ENCODE peak calls at places on chromosomes 12 and 14, in nine cellular contexts. One of them, this sample, is unnamed.

GRCh38 chr14:83757896-83758295 is 1772.0 kb upstream of the FLRT2 start:
- DNase-seq in left cardiac atrium: no peak
- DNase-seq in Calu3: no peak
- DNase-seq in cardiac muscle cell: peak
- DNase-seq in thoracic aorta: no peak
- DNase-seq in CD8-positive, alpha-beta memory T cell: no peak
- DNase-seq in lung: no peak
- DNase-seq in T-cell: no peak
- DNase-seq in right cardiac atrium: no peak
- DNase-seq in this sample: no peak

GRCh38 chr14:47948981-47949380 is 273.6 kb upstream of the MDGA2 start:
- DNase-seq in left cardiac atrium: no peak
- DNase-seq in Calu3: no peak
- DNase-seq in cardiac muscle cell: no peak
- DNase-seq in thoracic aorta: no peak
- DNase-seq in CD8-positive, alpha-beta memory T cell: no peak
- DNase-seq in lung: no peak
- DNase-seq in T-cell: no peak
- DNase-seq in right cardiac atrium: no peak
- DNase-seq in this sample: no peak

GRCh38 chr12:93080452-93080851 is 151.4 kb upstream of the EEA1 start:
- DNase-seq in left cardiac atrium: no peak
- DNase-seq in Calu3: no peak
- DNase-seq in cardiac muscle cell: no peak
- DNase-seq in thoracic aorta: no peak
- DNase-seq in CD8-positive, alpha-beta memory T cell: no peak
- DNase-seq in lung: no peak
- DNase-seq in T-cell: no peak
- DNase-seq in right cardiac atrium: no peak
- DNase-seq in this sample: no peak

GRCh38 chr14:61911534-61911933 is 149.3 kb downstream of the SNAPC1 start:
- DNase-seq in left cardiac atrium: no peak
- DNase-seq in Calu3: no peak
- DNase-seq in cardiac muscle cell: no peak
- DNase-seq in thoracic aorta: no peak
- DNase-seq in CD8-positive, alpha-beta memory T cell: no peak
- DNase-seq in lung: no peak
- DNase-seq in T-cell: peak
- DNase-seq in right cardiac atrium: no peak
- DNase-seq in this sample: no peak

GRCh38 chr14:50476134-50476533 is 56.2 kb downstream of the MAP4K5 start:
- DNase-seq in left cardiac atrium: no peak
- DNase-seq in Calu3: no peak
- DNase-seq in cardiac muscle cell: no peak
- DNase-seq in thoracic aorta: no peak
- DNase-seq in CD8-positive, alpha-beta memory T cell: no peak
- DNase-seq in lung: no peak
- DNase-seq in T-cell: no peak
- DNase-seq in right cardiac atrium: no peak
- DNase-seq in this sample: no peak

GRCh38 chr14:40371011-40371410 is 938.8 kb upstream of the FBXO33 start:
- DNase-seq in left cardiac atrium: no peak
- DNase-seq in Calu3: no peak
- DNase-seq in cardiac muscle cell: no peak
- DNase-seq in thoracic aorta: no peak
- DNase-seq in CD8-positive, alpha-beta memory T cell: no peak
- DNase-seq in lung: no peak
- DNase-seq in T-cell: no peak
- DNase-seq in right cardiac atrium: no peak
- DNase-seq in this sample: no peak

GRCh38 chr14:91284791-91285548 is 40.5 kb upstream of the GPR68 start:
- DNase-seq in left cardiac atrium: no peak
- DNase-seq in Calu3: no peak
- DNase-seq in cardiac muscle cell: no peak
- DNase-seq in thoracic aorta: no peak
- DNase-seq in CD8-positive, alpha-beta memory T cell: no peak
- DNase-seq in lung: no peak
- DNase-seq in T-cell: no peak
- DNase-seq in right cardiac atrium: no peak
- DNase-seq in this sample: no peak

GRCh38 chr14:90785474-90785873 is 30.8 kb downstream of the TTC7B start:
- DNase-seq in left cardiac atrium: peak
- DNase-seq in Calu3: no peak
- DNase-seq in cardiac muscle cell: peak
- DNase-seq in thoracic aorta: no peak
- DNase-seq in CD8-positive, alpha-beta memory T cell: no peak
- DNase-seq in lung: peak
- DNase-seq in T-cell: no peak
- DNase-seq in right cardiac atrium: peak
- DNase-seq in this sample: peak

GRCh38 chr12:125331342-125332052 is 266.3 kb downstream of the AACS start:
- DNase-seq in left cardiac atrium: no peak
- DNase-seq in Calu3: no peak
- DNase-seq in cardiac muscle cell: peak
- DNase-seq in thoracic aorta: no peak
- DNase-seq in CD8-positive, alpha-beta memory T cell: no peak
- DNase-seq in lung: no peak
- DNase-seq in T-cell: no peak
- DNase-seq in right cardiac atrium: no peak
- DNase-seq in this sample: no peak

GRCh38 chr12:44835641-44836379 is 40.3 kb downstream of the NELL2 start:
- DNase-seq in left cardiac atrium: no peak
- DNase-seq in Calu3: no peak
- DNase-seq in cardiac muscle cell: no peak
- DNase-seq in thoracic aorta: no peak
- DNase-seq in CD8-positive, alpha-beta memory T cell: no peak
- DNase-seq in lung: no peak
- DNase-seq in T-cell: no peak
- DNase-seq in right cardiac atrium: no peak
- DNase-seq in this sample: no peak

GRCh38 chr12:74334770-74335169 is 202.9 kb upstream of the ATXN7L3B start:
- DNase-seq in left cardiac atrium: no peak
- DNase-seq in Calu3: no peak
- DNase-seq in cardiac muscle cell: peak
- DNase-seq in thoracic aorta: no peak
- DNase-seq in CD8-positive, alpha-beta memory T cell: no peak
- DNase-seq in lung: no peak
- DNase-seq in T-cell: no peak
- DNase-seq in right cardiac atrium: no peak
- DNase-seq in this sample: no peak

GRCh38 chr14:77208266-77208978 is 26.8 kb downstream of the TMEM63C start:
- DNase-seq in left cardiac atrium: peak
- DNase-seq in Calu3: peak
- DNase-seq in cardiac muscle cell: peak
- DNase-seq in thoracic aorta: no peak
- DNase-seq in CD8-positive, alpha-beta memory T cell: peak
- DNase-seq in lung: peak
- DNase-seq in T-cell: peak
- DNase-seq in right cardiac atrium: peak
- DNase-seq in this sample: peak

GRCh38 chr14:32010561-32011188 is 66.4 kb upstream of the ARHGAP5 start:
- DNase-seq in left cardiac atrium: no peak
- DNase-seq in Calu3: no peak
- DNase-seq in cardiac muscle cell: peak
- DNase-seq in thoracic aorta: no peak
- DNase-seq in CD8-positive, alpha-beta memory T cell: no peak
- DNase-seq in lung: no peak
- DNase-seq in T-cell: no peak
- DNase-seq in right cardiac atrium: no peak
- DNase-seq in this sample: no peak

GRCh38 chr14:68603682-68604360 is 189.0 kb downstream of the ZFP36L1 start:
- DNase-seq in left cardiac atrium: no peak
- DNase-seq in Calu3: no peak
- DNase-seq in cardiac muscle cell: no peak
- DNase-seq in thoracic aorta: no peak
- DNase-seq in CD8-positive, alpha-beta memory T cell: no peak
- DNase-seq in lung: no peak
- DNase-seq in T-cell: no peak
- DNase-seq in right cardiac atrium: peak
- DNase-seq in this sample: no peak

GRCh38 chr14:41950428-41950827 is 343.8 kb downstream of the LRFN5 start:
- DNase-seq in left cardiac atrium: no peak
- DNase-seq in Calu3: no peak
- DNase-seq in cardiac muscle cell: no peak
- DNase-seq in thoracic aorta: no peak
- DNase-seq in CD8-positive, alpha-beta memory T cell: no peak
- DNase-seq in lung: no peak
- DNase-seq in T-cell: no peak
- DNase-seq in right cardiac atrium: no peak
- DNase-seq in this sample: no peak

GRCh38 chr12:91094036-91094660 is 17.1 kb downstream of the LUM start:
- DNase-seq in left cardiac atrium: no peak
- DNase-seq in Calu3: no peak
- DNase-seq in cardiac muscle cell: no peak
- DNase-seq in thoracic aorta: no peak
- DNase-seq in CD8-positive, alpha-beta memory T cell: no peak
- DNase-seq in lung: no peak
- DNase-seq in T-cell: no peak
- DNase-seq in right cardiac atrium: no peak
- DNase-seq in this sample: no peak

GRCh38 chr12:95653761-95654546 is 102.7 kb upstream of the USP44 start:
- DNase-seq in left cardiac atrium: no peak
- DNase-seq in Calu3: peak
- DNase-seq in cardiac muscle cell: peak
- DNase-seq in thoracic aorta: no peak
- DNase-seq in CD8-positive, alpha-beta memory T cell: no peak
- DNase-seq in lung: no peak
- DNase-seq in T-cell: no peak
- DNase-seq in right cardiac atrium: no peak
- DNase-seq in this sample: no peak

GRCh38 chr12:64220046-64220445 is 2.0 kb downstream of the KICS2 start:
- DNase-seq in left cardiac atrium: no peak
- DNase-seq in Calu3: no peak
- DNase-seq in cardiac muscle cell: no peak
- DNase-seq in thoracic aorta: no peak
- DNase-seq in CD8-positive, alpha-beta memory T cell: no peak
- DNase-seq in lung: no peak
- DNase-seq in T-cell: no peak
- DNase-seq in right cardiac atrium: no peak
- DNase-seq in this sample: no peak

GRCh38 chr12:101713930-101714329 is 16.5 kb downstream of the CHPT1 start:
- DNase-seq in left cardiac atrium: no peak
- DNase-seq in Calu3: no peak
- DNase-seq in cardiac muscle cell: no peak
- DNase-seq in thoracic aorta: no peak
- DNase-seq in CD8-positive, alpha-beta memory T cell: no peak
- DNase-seq in lung: no peak
- DNase-seq in T-cell: no peak
- DNase-seq in right cardiac atrium: no peak
- DNase-seq in this sample: no peak

GRCh38 chr12:92915365-92915764 is 13.7 kb downstream of the EEA1 start:
- DNase-seq in left cardiac atrium: no peak
- DNase-seq in Calu3: no peak
- DNase-seq in cardiac muscle cell: no peak
- DNase-seq in thoracic aorta: no peak
- DNase-seq in CD8-positive, alpha-beta memory T cell: no peak
- DNase-seq in lung: no peak
- DNase-seq in T-cell: no peak
- DNase-seq in right cardiac atrium: no peak
- DNase-seq in this sample: no peak

GRCh38 chr14:79011091-79011919 is 841.1 kb downstream of the NRXN3 start:
- DNase-seq in left cardiac atrium: no peak
- DNase-seq in Calu3: peak
- DNase-seq in cardiac muscle cell: peak
- DNase-seq in thoracic aorta: no peak
- DNase-seq in CD8-positive, alpha-beta memory T cell: no peak
- DNase-seq in lung: no peak
- DNase-seq in T-cell: no peak
- DNase-seq in right cardiac atrium: no peak
- DNase-seq in this sample: no peak

GRCh38 chr12:95608252-95609033 is 57.2 kb upstream of the USP44 start:
- DNase-seq in left cardiac atrium: peak
- DNase-seq in Calu3: peak
- DNase-seq in cardiac muscle cell: peak
- DNase-seq in thoracic aorta: peak
- DNase-seq in CD8-positive, alpha-beta memory T cell: no peak
- DNase-seq in lung: peak
- DNase-seq in T-cell: no peak
- DNase-seq in right cardiac atrium: peak
- DNase-seq in this sample: no peak

GRCh38 chr12:95164656-95165055 is 52.6 kb downstream of the FGD6 start:
- DNase-seq in left cardiac atrium: no peak
- DNase-seq in Calu3: no peak
- DNase-seq in cardiac muscle cell: peak
- DNase-seq in thoracic aorta: no peak
- DNase-seq in CD8-positive, alpha-beta memory T cell: no peak
- DNase-seq in lung: no peak
- DNase-seq in T-cell: no peak
- DNase-seq in right cardiac atrium: no peak
- DNase-seq in this sample: no peak

GRCh38 chr14:69719501-69719951 is 47.4 kb upstream of the SRSF5 start:
- DNase-seq in left cardiac atrium: peak
- DNase-seq in Calu3: no peak
- DNase-seq in cardiac muscle cell: peak
- DNase-seq in thoracic aorta: no peak
- DNase-seq in CD8-positive, alpha-beta memory T cell: no peak
- DNase-seq in lung: no peak
- DNase-seq in T-cell: no peak
- DNase-seq in right cardiac atrium: no peak
- DNase-seq in this sample: peak